ENCODE peak calls at places on chromosomes 16 and 17, in four cellular contexts. C is esophagus muscularis mucosa, G is stomach, A is breast epithelium. D is an unnamed sample. For H3K4me1, the result is how much of the 10 kb centered on the place peaks cover.

GRCh38 chr17:76983075-76983411 is 114.8 kb downstream of the MGAT5B start:
- DNase-seq in C (no peak), G (no peak), A (no peak), D (no peak)

GRCh38 chr17:61724777-61725176 is 133.8 kb upstream of the NACA2 start:
- DNase-seq in C (no peak), G (no peak), A (no peak), D (no peak)

GRCh38 chr17:51537996-51538550 is 277.7 kb downstream of the UTP18 start:
- DNase-seq in C (no peak), G (no peak), A (no peak), D (no peak)

GRCh38 chr17:214881-215331 is 33.5 kb upstream of the DOC2B start:
- DNase-seq in C (no peak), G (no peak), A (no peak), D (peak)

GRCh38 chr17:82630212-82630611 is 18.0 kb downstream of the WDR45B start:
- DNase-seq in C (no peak), G (no peak), A (no peak), D (peak)

GRCh38 chr16:87392823-87393679 is 915 bp downstream of the MAP1LC3B start:
- DNase-seq in C (no peak), G (peak), A (peak), D (peak)

GRCh38 chr17:8745586-8746500 is 1.2 kb upstream of the CCDC42 start:
- DNase-seq in C (no peak), G (peak), A (no peak), D (peak)

GRCh38 chr16:76502555-76502954 is 225.4 kb downstream of the CNTNAP4 start:
- DNase-seq in C (no peak), G (no peak), A (no peak), D (no peak)

GRCh38 chr17:29148790-29149430 is 31.3 kb downstream of the MYO18A start:
- DNase-seq in C (peak), G (peak), A (peak), D (peak)

GRCh38 chr16:66154801-66155200 is 211.7 kb upstream of the CDH5 start:
- DNase-seq in C (no peak), G (no peak), A (no peak), D (no peak)

GRCh38 chr17:7229504-7229903 is 4.8 kb downstream of the DVL2 start:
- DNase-seq in C (no peak), G (no peak), A (no peak), D (no peak)

GRCh38 chr17:82534401-82534812 is 14.9 kb downstream of the FOXK2 start:
- DNase-seq in C (no peak), G (no peak), A (no peak), D (no peak)

GRCh38 chr17:42363767-42364585 is 24.3 kb downstream of the STAT3 start:
- DNase-seq in C (no peak), G (no peak), A (no peak), D (no peak)

GRCh38 chr16:73066927-73067670 is 19.2 kb upstream of the ZFHX3 start:
- DNase-seq in C (no peak), G (no peak), A (no peak), D (no peak)

GRCh38 chr17:15453782-15454181 is 13.6 kb downstream of the CDRT4 start:
- DNase-seq in C (no peak), G (no peak), A (no peak), D (no peak)

GRCh38 chr17:43401293-43401692 is 2.5 kb downstream of the ARL4D start:
- DNase-seq in C (no peak), G (peak), A (no peak), D (no peak)
- H3K4me1 ChIP-seq in C (half or more), G (under half), A (under half), D (under half)

GRCh38 chr16:3305109-3306068 is at the start of the genes TIGD7 and ZNF75A:
- DNase-seq in C (peak), G (peak), A (peak), D (peak)
- TF ChIP-seq POLR2A in C (peak), G (no peak), A (peak), D (no peak)

GRCh38 chr16:69567031-69567680 is 1.4 kb downstream of the NFAT5 start:
- DNase-seq in C (no peak), G (no peak), A (no peak), D (no peak)
- TF ChIP-seq POLR2AphosphoS5 in C (no peak), G (no peak), A (no peak), D (no peak)

GRCh38 chr16:1156111-1156982 is 3.4 kb downstream of the CACNA1H start:
- DNase-seq in C (no peak), G (no peak), A (no peak), D (no peak)
- H3K4me1 ChIP-seq in C (half or more), G (half or more), A (under half), D (under half)

GRCh38 chr16:84199861-84200260 is 8.9 kb downstream of the ADAD2 start:
- DNase-seq in C (no peak), G (no peak), A (no peak), D (peak)
- TF ChIP-seq POLR2A in C (no peak), G (no peak), A (no peak), D (no peak)

GRCh38 chr16:425082-425718 is at the start of gene RAB11FIP3:
- DNase-seq in C (peak), G (peak), A (no peak), D (peak)
- TF ChIP-seq POLR2AphosphoS5 in C (peak), G (peak), A (peak), D (peak)

GRCh38 chr16:57137043-57137442 is 44.7 kb downstream of the CPNE2 start:
- DNase-seq in C (no peak), G (no peak), A (no peak), D (peak)
- H3K4me1 ChIP-seq in C (under half), G (under half), A (under half), D (half or more)

D was measured in spleen.